ENCODE peak calls at places on chromosomes 4 and X, in ten cellular contexts. One of them, this sample, is unnamed.

GRCh38 chr4:152807294-152807829 is 27.6 kb downstream of the ARFIP1 start:
- DNase-seq in IMR-90: peak; percentile 50
- DNase-seq in AG04450: no peak
- DNase-seq in ovary: no peak
- DNase-seq in lung: no peak
- DNase-seq in body of pancreas: no peak
- DNase-seq in upper lobe of right lung: no peak
- DNase-seq in A673: peak; percentile 22
- DNase-seq in cardiac muscle cell: peak; percentile 16
- DNase-seq in fibroblast of lung: peak; percentile 34
- DNase-seq in this sample: no peak

GRCh38 chr4:38980903-38981676 is 51.1 kb downstream of the TMEM156 start:
- DNase-seq in IMR-90: peak; percentile 93
- DNase-seq in AG04450: peak; percentile 80
- DNase-seq in ovary: no peak
- DNase-seq in lung: no peak
- DNase-seq in body of pancreas: no peak
- DNase-seq in upper lobe of right lung: no peak
- DNase-seq in A673: peak; percentile 41
- DNase-seq in cardiac muscle cell: peak; percentile 83
- DNase-seq in fibroblast of lung: peak; percentile 95
- DNase-seq in this sample: no peak

GRCh38 chr4:83810428-83810827 is 274.5 kb downstream of the GPAT3 start:
- DNase-seq in IMR-90: peak; percentile 60
- DNase-seq in AG04450: no peak
- DNase-seq in ovary: no peak
- DNase-seq in lung: no peak
- DNase-seq in body of pancreas: no peak
- DNase-seq in upper lobe of right lung: no peak
- DNase-seq in A673: no peak
- DNase-seq in cardiac muscle cell: no peak
- DNase-seq in fibroblast of lung: no peak
- DNase-seq in this sample: no peak

GRCh38 chr4:78720994-78721677 is 55.0 kb upstream of the BMP2K start:
- DNase-seq in IMR-90: no peak
- DNase-seq in AG04450: no peak
- DNase-seq in ovary: no peak
- DNase-seq in lung: peak; percentile 32
- DNase-seq in body of pancreas: no peak
- DNase-seq in upper lobe of right lung: no peak
- DNase-seq in A673: no peak
- DNase-seq in cardiac muscle cell: no peak
- DNase-seq in fibroblast of lung: no peak
- DNase-seq in this sample: no peak

GRCh38 chr4:66906314-66906713 is 639.0 kb downstream of the CENPC start:
- DNase-seq in IMR-90: no peak
- DNase-seq in AG04450: no peak
- DNase-seq in ovary: no peak
- DNase-seq in lung: no peak
- DNase-seq in body of pancreas: no peak
- DNase-seq in upper lobe of right lung: no peak
- DNase-seq in A673: peak; percentile 1
- DNase-seq in cardiac muscle cell: no peak
- DNase-seq in fibroblast of lung: no peak
- DNase-seq in this sample: no peak

GRCh38 chr4:128455076-128455345 is 167.4 kb upstream of the PGRMC2 start:
- DNase-seq in IMR-90: no peak
- DNase-seq in AG04450: no peak
- DNase-seq in ovary: peak; percentile 23
- DNase-seq in lung: no peak
- DNase-seq in body of pancreas: peak; percentile 14
- DNase-seq in upper lobe of right lung: no peak
- DNase-seq in A673: no peak
- DNase-seq in cardiac muscle cell: no peak
- DNase-seq in fibroblast of lung: no peak
- DNase-seq in this sample: no peak

GRCh38 chrX:57137481-57137880 is 284 bp upstream of the SPIN2A start:
- DNase-seq in IMR-90: no peak
- DNase-seq in AG04450: no peak
- DNase-seq in ovary: no peak
- DNase-seq in lung: no peak
- DNase-seq in body of pancreas: no peak
- DNase-seq in upper lobe of right lung: no peak
- DNase-seq in A673: peak; percentile 65
- DNase-seq in cardiac muscle cell: peak; percentile 57
- DNase-seq in fibroblast of lung: peak; percentile 19
- DNase-seq in this sample: no peak

GRCh38 chr4:5893013-5893580 is at the start of gene CRMP1:
- DNase-seq in IMR-90: no peak
- DNase-seq in AG04450: no peak
- DNase-seq in ovary: no peak
- DNase-seq in lung: no peak
- DNase-seq in body of pancreas: no peak
- DNase-seq in upper lobe of right lung: no peak
- DNase-seq in A673: peak; percentile 82
- DNase-seq in cardiac muscle cell: peak; percentile 19
- DNase-seq in fibroblast of lung: no peak
- DNase-seq in this sample: no peak

GRCh38 chr4:140286503-140286902 is 86.9 kb upstream of the SCOC start:
- DNase-seq in IMR-90: no peak
- DNase-seq in AG04450: no peak
- DNase-seq in ovary: peak; percentile 72
- DNase-seq in lung: no peak
- DNase-seq in body of pancreas: no peak
- DNase-seq in upper lobe of right lung: no peak
- DNase-seq in A673: peak; percentile 39
- DNase-seq in cardiac muscle cell: no peak
- DNase-seq in fibroblast of lung: no peak
- DNase-seq in this sample: no peak

GRCh38 chr4:121698119-121698732 is 1.4 kb upstream of the ANXA5 start:
- DNase-seq in IMR-90: no peak
- DNase-seq in AG04450: no peak
- DNase-seq in ovary: peak; percentile 40
- DNase-seq in lung: no peak
- DNase-seq in body of pancreas: no peak
- DNase-seq in upper lobe of right lung: no peak
- DNase-seq in A673: no peak
- DNase-seq in cardiac muscle cell: peak; percentile 65
- DNase-seq in fibroblast of lung: peak; percentile 36
- DNase-seq in this sample: no peak

GRCh38 chrX:40637687-40638086 is 9.7 kb downstream of the CXorf38 start:
- DNase-seq in IMR-90: peak; percentile 44
- DNase-seq in AG04450: no peak
- DNase-seq in ovary: no peak
- DNase-seq in lung: no peak
- DNase-seq in body of pancreas: no peak
- DNase-seq in upper lobe of right lung: no peak
- DNase-seq in A673: no peak
- DNase-seq in cardiac muscle cell: no peak
- DNase-seq in fibroblast of lung: no peak
- DNase-seq in this sample: peak; percentile 57

GRCh38 chrX:150478496-150479492 is 89.6 kb upstream of the MTM1 start:
- DNase-seq in IMR-90: no peak
- DNase-seq in AG04450: no peak
- DNase-seq in ovary: no peak
- DNase-seq in lung: no peak
- DNase-seq in body of pancreas: no peak
- DNase-seq in upper lobe of right lung: no peak
- DNase-seq in A673: no peak
- DNase-seq in cardiac muscle cell: no peak
- DNase-seq in fibroblast of lung: no peak
- DNase-seq in this sample: no peak

GRCh38 chr4:86358176-86358701 is 1.6 kb downstream of the MAPK10 start:
- DNase-seq in IMR-90: peak; percentile 47
- DNase-seq in AG04450: no peak
- DNase-seq in ovary: no peak
- DNase-seq in lung: no peak
- DNase-seq in body of pancreas: no peak
- DNase-seq in upper lobe of right lung: no peak
- DNase-seq in A673: no peak
- DNase-seq in cardiac muscle cell: peak; percentile 50
- DNase-seq in fibroblast of lung: peak; percentile 70
- DNase-seq in this sample: no peak

GRCh38 chr4:121069419-121069818 is 2.9 kb downstream of the NDNF start:
- DNase-seq in IMR-90: no peak
- DNase-seq in AG04450: no peak
- DNase-seq in ovary: no peak
- DNase-seq in lung: no peak
- DNase-seq in body of pancreas: no peak
- DNase-seq in upper lobe of right lung: no peak
- DNase-seq in A673: no peak
- DNase-seq in cardiac muscle cell: no peak
- DNase-seq in fibroblast of lung: no peak
- DNase-seq in this sample: no peak

GRCh38 chr4:106414366-106414765 is 45.8 kb upstream of the GIMD1 start:
- DNase-seq in IMR-90: no peak
- DNase-seq in AG04450: no peak
- DNase-seq in ovary: no peak
- DNase-seq in lung: no peak
- DNase-seq in body of pancreas: no peak
- DNase-seq in upper lobe of right lung: no peak
- DNase-seq in A673: no peak
- DNase-seq in cardiac muscle cell: no peak
- DNase-seq in fibroblast of lung: no peak
- DNase-seq in this sample: no peak

GRCh38 chr4:106409901-106410889 is 41.6 kb upstream of the GIMD1 start:
- DNase-seq in IMR-90: no peak
- DNase-seq in AG04450: no peak
- DNase-seq in ovary: no peak
- DNase-seq in lung: no peak
- DNase-seq in body of pancreas: no peak
- DNase-seq in upper lobe of right lung: no peak
- DNase-seq in A673: no peak
- DNase-seq in cardiac muscle cell: no peak
- DNase-seq in fibroblast of lung: no peak
- DNase-seq in this sample: no peak
- H3K27ac ChIP-seq in IMR-90: no peak overlapping the region
- H3K27ac ChIP-seq in AG04450: no peak overlapping the region
- H3K27ac ChIP-seq in ovary: no peak overlapping the region
- H3K27ac ChIP-seq in lung: no peak overlapping the region
- H3K27ac ChIP-seq in body of pancreas: no peak overlapping the region
- H3K27ac ChIP-seq in upper lobe of right lung: no peak overlapping the region
- H3K27ac ChIP-seq in A673: no peak overlapping the region
- H3K27ac ChIP-seq in cardiac muscle cell: no peak overlapping the region
- H3K27ac ChIP-seq in fibroblast of lung: no peak overlapping the region
- H3K27ac ChIP-seq in this sample: no peak overlapping the region

GRCh38 chr4:142355417-142355930 is 490.6 kb downstream of the INPP4B start:
- DNase-seq in IMR-90: no peak
- DNase-seq in AG04450: no peak
- DNase-seq in ovary: no peak
- DNase-seq in lung: no peak
- DNase-seq in body of pancreas: no peak
- DNase-seq in upper lobe of right lung: no peak
- DNase-seq in A673: no peak
- DNase-seq in cardiac muscle cell: no peak
- DNase-seq in fibroblast of lung: no peak
- DNase-seq in this sample: no peak

GRCh38 chr4:142356118-142356759 is 489.9 kb downstream of the INPP4B start:
- DNase-seq in IMR-90: no peak
- DNase-seq in AG04450: no peak
- DNase-seq in ovary: no peak
- DNase-seq in lung: no peak
- DNase-seq in body of pancreas: no peak
- DNase-seq in upper lobe of right lung: no peak
- DNase-seq in A673: no peak
- DNase-seq in cardiac muscle cell: no peak
- DNase-seq in fibroblast of lung: no peak
- DNase-seq in this sample: no peak

GRCh38 chr4:142358656-142359055 is 487.4 kb downstream of the INPP4B start:
- DNase-seq in IMR-90: no peak
- DNase-seq in AG04450: no peak
- DNase-seq in ovary: no peak
- DNase-seq in lung: peak; percentile 30
- DNase-seq in body of pancreas: no peak
- DNase-seq in upper lobe of right lung: no peak
- DNase-seq in A673: no peak
- DNase-seq in cardiac muscle cell: no peak
- DNase-seq in fibroblast of lung: no peak
- DNase-seq in this sample: no peak

GRCh38 chr4:142354794-142355416 is 491.2 kb downstream of the INPP4B start:
- DNase-seq in IMR-90: no peak
- DNase-seq in AG04450: no peak
- DNase-seq in ovary: no peak
- DNase-seq in lung: no peak
- DNase-seq in body of pancreas: no peak
- DNase-seq in upper lobe of right lung: no peak
- DNase-seq in A673: no peak
- DNase-seq in cardiac muscle cell: no peak
- DNase-seq in fibroblast of lung: no peak
- DNase-seq in this sample: no peak

DNA sequence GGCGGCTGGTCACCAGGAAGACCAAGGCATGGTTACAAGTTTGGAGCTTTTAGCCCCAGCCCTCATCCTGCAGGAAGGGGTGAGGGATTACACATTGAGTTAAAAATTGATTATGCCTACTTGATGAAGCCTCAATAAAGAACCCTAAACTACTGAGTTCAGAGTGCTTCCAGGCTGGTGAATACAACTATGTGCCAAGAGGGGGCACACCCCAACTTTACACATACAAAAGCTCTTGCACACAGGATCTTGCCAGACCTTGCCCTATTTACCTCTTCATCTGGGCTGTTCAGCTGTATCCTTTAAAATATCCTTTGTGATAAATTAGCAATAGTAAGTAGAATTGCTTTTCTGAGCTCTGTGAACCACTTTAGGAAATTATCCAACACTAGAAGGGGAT is 489.3 kb downstream of the INPP4B start:
- DNase-seq in IMR-90: no peak
- DNase-seq in AG04450: no peak
- DNase-seq in ovary: no peak
- DNase-seq in lung: no peak
- DNase-seq in body of pancreas: no peak
- DNase-seq in upper lobe of right lung: no peak
- DNase-seq in A673: no peak
- DNase-seq in cardiac muscle cell: no peak
- DNase-seq in fibroblast of lung: no peak
- DNase-seq in this sample: no peak
- TF ChIP-seq CTCF in IMR-90: no peak
- TF ChIP-seq CTCF in AG04450: no peak
- TF ChIP-seq CTCF in ovary: no peak
- TF ChIP-seq CTCF in lung: no peak
- TF ChIP-seq CTCF in body of pancreas: no peak
- TF ChIP-seq CTCF in upper lobe of right lung: no peak
- TF ChIP-seq CTCF in A673: no peak
- TF ChIP-seq CTCF in cardiac muscle cell: no peak
- TF ChIP-seq CTCF in fibroblast of lung: no peak
- TF ChIP-seq CTCF in this sample: no peak

GRCh38 chrX:72395252-72395651 is 89.5 kb upstream of the CITED1 start:
- DNase-seq in IMR-90: no peak
- DNase-seq in AG04450: no peak
- DNase-seq in ovary: no peak
- DNase-seq in lung: no peak
- DNase-seq in body of pancreas: no peak
- DNase-seq in upper lobe of right lung: no peak
- DNase-seq in A673: no peak
- DNase-seq in cardiac muscle cell: peak; percentile 10
- DNase-seq in fibroblast of lung: peak; percentile 1
- DNase-seq in this sample: no peak
- H3K27ac ChIP-seq in IMR-90: no peak overlapping the region
- H3K27ac ChIP-seq in AG04450: no peak overlapping the region
- H3K27ac ChIP-seq in ovary: no peak overlapping the region
- H3K27ac ChIP-seq in lung: no peak overlapping the region
- H3K27ac ChIP-seq in body of pancreas: no peak overlapping the region
- H3K27ac ChIP-seq in upper lobe of right lung: no peak overlapping the region
- H3K27ac ChIP-seq in A673: no peak overlapping the region
- H3K27ac ChIP-seq in cardiac muscle cell: no peak overlapping the region
- H3K27ac ChIP-seq in fibroblast of lung: no peak overlapping the region
- H3K27ac ChIP-seq in this sample: no peak overlapping the region

GRCh38 chr4:113979157-113979972 is at the start of gene ARSJ:
- DNase-seq in IMR-90: peak; percentile 88
- DNase-seq in AG04450: peak; percentile 65
- DNase-seq in ovary: peak; percentile 82
- DNase-seq in lung: peak; percentile 64
- DNase-seq in body of pancreas: peak; percentile 45
- DNase-seq in upper lobe of right lung: peak; percentile 82
- DNase-seq in A673: peak; percentile 72
- DNase-seq in cardiac muscle cell: peak; percentile 89
- DNase-seq in fibroblast of lung: peak; percentile 81
- DNase-seq in this sample: peak; percentile 67
- TF ChIP-seq CTCF in IMR-90: peak; percentile 18
- TF ChIP-seq CTCF in AG04450: peak; percentile 27
- TF ChIP-seq CTCF in ovary: no peak
- TF ChIP-seq CTCF in lung: no peak
- TF ChIP-seq CTCF in body of pancreas: peak; percentile 3
- TF ChIP-seq CTCF in upper lobe of right lung: no peak
- TF ChIP-seq CTCF in A673: peak; percentile 21
- TF ChIP-seq CTCF in cardiac muscle cell: peak; percentile 23
- TF ChIP-seq CTCF in fibroblast of lung: peak; percentile 20
- TF ChIP-seq CTCF in this sample: no peak

This sample was measured in RWPE1.